ENCODE peak calls at places on chromosomes 12 and 14, in four cellular contexts. D is T-helper 9 cell, K is IMR-90, J is H7. S is an unnamed sample.

GRCh38 chr12:60494249-60494648 is 898.4 kb downstream of the SLC16A7 start:
- DNase-seq in D (no peak), K (peak; percentile 63), J (no peak), S (peak; percentile 52)

GRCh38 chr12:97556201-97556824 is 93.7 kb downstream of the RMST start:
- DNase-seq in D (no peak), K (no peak), J (no peak), S (peak; percentile 92)

GRCh38 chr12:19575307-19576243 is 136.3 kb downstream of the AEBP2 start:
- DNase-seq in D (no peak), K (peak; percentile 74), J (no peak), S (peak; percentile 9)

GRCh38 chr12:53219116-53219955 is 12.3 kb upstream of the ITGB7 start:
- DNase-seq in D (no peak), K (peak; percentile 66), J (no peak), S (no peak)

GRCh38 chr12:48980389-48980952 is 2.3 kb downstream of the WNT1 start:
- DNase-seq in D (peak; percentile 25), K (no peak), J (peak; percentile 94), S (peak; percentile 82)

GRCh38 chr12:25102402-25102801 is 92.6 kb downstream of the DNAI7 start:
- DNase-seq in D (no peak), K (no peak), J (peak; percentile 16), S (peak; percentile 71)

GRCh38 chr14:100417466-100417865 is 94.3 kb downstream of the SLC25A47 start:
- DNase-seq in D (no peak), K (peak; percentile 97), J (peak; percentile 91), S (peak; percentile 91)

GRCh38 chr12:6494351-6494743 is 445 bp downstream of the NCAPD2 start:
- DNase-seq in D (no peak), K (no peak), J (no peak), S (no peak)

GRCh38 chr14:79749051-79749450 is 462.3 kb downstream of the DIO2 start:
- DNase-seq in D (no peak), K (no peak), J (no peak), S (no peak)

GRCh38 chr12:27257104-27257848 is 13.2 kb downstream of the STK38L start:
- DNase-seq in D (no peak), K (peak; percentile 24), J (no peak), S (no peak)

GRCh38 chr14:91877376-91877775 is 10.0 kb upstream of the TC2N start:
- DNase-seq in D (no peak), K (no peak), J (no peak), S (no peak)

GRCh38 chr12:114092981-114093380 is 126.9 kb upstream of the RBM19 start:
- DNase-seq in D (no peak), K (no peak), J (no peak), S (no peak)

GRCh38 chr14:104116544-104117340 is 21.6 kb upstream of the KIF26A start:
- DNase-seq in D (no peak), K (no peak), J (peak; percentile 88), S (no peak)

GRCh38 chr14:22218729-22219128 is 370.3 kb downstream of the DAD1 start:
- DNase-seq in D (no peak), K (no peak), J (no peak), S (no peak)

GRCh38 chr14:49549881-49550280 is 36.3 kb downstream of the RPS29 start:
- DNase-seq in D (no peak), K (peak; percentile 44), J (peak; percentile 75), S (peak; percentile 91)

GRCh38 chr14:105212541-105213305 is 31.6 kb upstream of the NUDT14 start:
- DNase-seq in D (no peak), K (no peak), J (no peak), S (no peak)

GRCh38 chr12:62684586-62685295 is 218.1 kb downstream of the MON2 start:
- DNase-seq in D (no peak), K (no peak), J (peak; percentile 32), S (peak; percentile 19)

GRCh38 chr12:97711392-97711791 is 248.8 kb downstream of the RMST start:
- DNase-seq in D (no peak), K (no peak), J (no peak), S (no peak)

GRCh38 chr12:108734200-108734906 is 3.0 kb upstream of the CORO1C start:
- DNase-seq in D (no peak), K (peak; percentile 97), J (no peak), S (peak; percentile 37)

GRCh38 chr14:91138511-91139359 is 24.9 kb downstream of the DGLUCY start:
- DNase-seq in D (peak; percentile 18), K (no peak), J (peak; percentile 58), S (peak; percentile 79)

GRCh38 chr12:13472690-13473089 is 276.2 kb downstream of the EMP1 start:
- DNase-seq in D (no peak), K (peak; percentile 3), J (no peak), S (no peak)

GRCh38 chr14:57875296-57875695 is 9.4 kb upstream of the SLC35F4 start:
- DNase-seq in D (no peak), K (no peak), J (no peak), S (no peak)

GRCh38 chr14:89695846-89696245 is 258.7 kb downstream of the EFCAB11 start:
- DNase-seq in D (no peak), K (no peak), J (no peak), S (no peak)

GRCh38 chr14:87916886-87917275 is 76.1 kb downstream of the GALC start:
- DNase-seq in D (no peak), K (no peak), J (no peak), S (no peak)

GRCh38 chr12:9648701-9649531 is 20.6 kb upstream of the CLEC2D start:
- DNase-seq in D (no peak), K (peak; percentile 13), J (no peak), S (no peak)

GRCh38 chr14:68178282-68178681 is 358.7 kb downstream of the RAD51B start:
- DNase-seq in D (no peak), K (no peak), J (no peak), S (peak; percentile 6)

GRCh38 chr12:2526371-2526770 is 268.4 kb upstream of the FKBP4 start:
- DNase-seq in D (no peak), K (no peak), J (no peak), S (no peak)

GRCh38 chr12:25764892-25765291 is 193.6 kb upstream of the RASSF8 start:
- DNase-seq in D (no peak), K (no peak), J (no peak), S (no peak)

GRCh38 chr14:81427348-81428058 is 27.4 kb upstream of the STON2 start:
- DNase-seq in D (no peak), K (no peak), J (no peak), S (peak; percentile 67)

GRCh38 chr12:46572644-46573630 is 200.4 kb upstream of the SLC38A2 start:
- DNase-seq in D (no peak), K (no peak), J (no peak), S (no peak)

GRCh38 chr12:89251326-89252237 is 100.7 kb downstream of the DUSP6 start:
- DNase-seq in D (no peak), K (no peak), J (no peak), S (no peak)

GRCh38 chr14:67971627-67972625 is 152.3 kb downstream of the RAD51B start:
- DNase-seq in D (no peak), K (peak; percentile 37), J (no peak), S (no peak)

GRCh38 chr12:112904571-112904970 is 2.2 kb upstream of the OAS1 start:
- DNase-seq in D (no peak), K (no peak), J (no peak), S (no peak)

GRCh38 chr12:78641837-78642423 is 222.6 kb upstream of the SYT1 start:
- DNase-seq in D (no peak), K (peak; percentile 4), J (no peak), S (peak; percentile 24)

GRCh38 chr14:36505892-36506731 is 13.9 kb downstream of the NKX2-1 start:
- DNase-seq in D (no peak), K (no peak), J (peak; percentile 80), S (peak; percentile 53)

GRCh38 chr12:108567974-108568652 is 5.7 kb downstream of the ISCU start:
- DNase-seq in D (no peak), K (peak; percentile 15), J (no peak), S (no peak)